ENCODE peak calls at places on chromosomes 4 and X, in six cellular contexts. Z is ascending aorta; I is effector memory CD4-positive, alpha-beta T cell; U is cardiac muscle cell; Y is tibial nerve; E is heart right ventricle. O is an unnamed sample. For H3K4me1, the result is how much of the 10 kb centered on the place peaks cover.

GRCh38 chr4:155822572-155822971 is 43.5 kb downstream of the ASIC5 start:
- DNase-seq in Z (no peak), I (no peak), U (no peak), Y (no peak), E (no peak), O (no peak)

GRCh38 chrX:9501362-9501761 is 36.5 kb downstream of the TBL1X start:
- DNase-seq in Z (peak), I (no peak), U (no peak), Y (no peak), E (no peak), O (no peak)

GRCh38 chr4:81180916-81181315 is 34.1 kb downstream of the PRKG2 start:
- DNase-seq in Z (no peak), I (no peak), U (peak), Y (no peak), E (no peak), O (no peak)

GRCh38 chr4:129526812-129527211 is 430.9 kb downstream of the C4orf33 start:
- DNase-seq in Z (no peak), I (no peak), U (peak), Y (no peak), E (no peak), O (no peak)

GRCh38 chr4:125849869-125850268 is 535.1 kb downstream of the FAT4 start:
- DNase-seq in Z (no peak), I (no peak), U (peak), Y (no peak), E (no peak), O (peak)

GRCh38 chrX:2243913-2244460 is 256.8 kb downstream of the DHRSX start:
- DNase-seq in Z (no peak), I (no peak), U (no peak), Y (no peak), E (no peak), O (no peak)

GRCh38 chrX:115694028-115694427 is 133.1 kb downstream of the PLS3 start:
- DNase-seq in Z (no peak), I (no peak), U (no peak), Y (no peak), E (no peak), O (no peak)

GRCh38 chrX:11367609-11368430 is 74.6 kb downstream of the AMELX start:
- DNase-seq in Z (no peak), I (no peak), U (peak), Y (no peak), E (no peak), O (no peak)

GRCh38 chr4:125736057-125736456 is 421.3 kb downstream of the FAT4 start:
- DNase-seq in Z (no peak), I (no peak), U (peak), Y (no peak), E (no peak), O (no peak)

GRCh38 chr4:53591372-53591892 is at the start of gene LNX1:
- DNase-seq in Z (no peak), I (no peak), U (no peak), Y (no peak), E (no peak), O (no peak)

GRCh38 chrX:103565752-103566151 is 19.6 kb upstream of the TCEAL4 start:
- DNase-seq in Z (no peak), I (no peak), U (peak), Y (no peak), E (no peak), O (no peak)

GRCh38 chr4:168643083-168643795 is 146.4 kb downstream of the PALLD start:
- DNase-seq in Z (no peak), I (no peak), U (peak), Y (no peak), E (no peak), O (no peak)

GRCh38 chr4:180380733-180381132 is 1862.5 kb upstream of the TENM3 start:
- DNase-seq in Z (no peak), I (no peak), U (no peak), Y (no peak), E (no peak), O (no peak)

GRCh38 chrX:113384628-113385027 is 544.0 kb upstream of the AMOT start:
- DNase-seq in Z (peak), I (no peak), U (peak), Y (peak), E (peak), O (peak)

GRCh38 chrX:13374364-13374763 is 54.5 kb upstream of the ATXN3L start:
- DNase-seq in Z (no peak), I (no peak), U (no peak), Y (no peak), E (no peak), O (no peak)

GRCh38 chr4:90621080-90621479 is 493.9 kb downstream of the CCSER1 start:
- DNase-seq in Z (no peak), I (no peak), U (no peak), Y (no peak), E (no peak), O (no peak)

GRCh38 chr4:3765271-3766206 is 646 bp upstream of the ADRA2C start:
- DNase-seq in Z (peak), I (no peak), U (peak), Y (no peak), E (peak), O (no peak)
- H3K4me1 ChIP-seq in Z (under half), I (under half), U (under half), Y (under half), E (under half), O (under half)

GRCh38 chr4:17169699-17170098 is 271.3 kb upstream of the LDB2 start:
- DNase-seq in Z (no peak), I (no peak), U (no peak), Y (no peak), E (no peak), O (no peak)
- H3K4me1 ChIP-seq in Z (under half), I (under half), U (under half), Y (under half), E (under half), O (under half)

GRCh38 chr4:2937146-2937857 is 25.9 kb downstream of the NOP14 start:
- DNase-seq in Z (peak), I (no peak), U (no peak), Y (no peak), E (no peak), O (no peak)

GRCh38 chr4:2934077-2934812 is 29.0 kb downstream of the NOP14 start:
- DNase-seq in Z (peak), I (peak), U (peak), Y (peak), E (peak), O (no peak)

GRCh38 chr4:2936773-2937145 is 26.4 kb downstream of the NOP14 start:
- DNase-seq in Z (peak), I (peak), U (peak), Y (no peak), E (no peak), O (no peak)

GRCh38 chr4:2934813-2935761 is 28.1 kb downstream of the NOP14 start:
- DNase-seq in Z (peak), I (peak), U (peak), Y (peak), E (peak), O (peak)

GRCh38 chr4:2935762-2936743 is 27.2 kb downstream of the NOP14 start:
- DNase-seq in Z (peak), I (peak), U (peak), Y (no peak), E (no peak), O (no peak)
- H3K4me1 ChIP-seq in Z (under half), I (half or more), U (under half), Y (under half), E (half or more), O (under half)

DNA sequence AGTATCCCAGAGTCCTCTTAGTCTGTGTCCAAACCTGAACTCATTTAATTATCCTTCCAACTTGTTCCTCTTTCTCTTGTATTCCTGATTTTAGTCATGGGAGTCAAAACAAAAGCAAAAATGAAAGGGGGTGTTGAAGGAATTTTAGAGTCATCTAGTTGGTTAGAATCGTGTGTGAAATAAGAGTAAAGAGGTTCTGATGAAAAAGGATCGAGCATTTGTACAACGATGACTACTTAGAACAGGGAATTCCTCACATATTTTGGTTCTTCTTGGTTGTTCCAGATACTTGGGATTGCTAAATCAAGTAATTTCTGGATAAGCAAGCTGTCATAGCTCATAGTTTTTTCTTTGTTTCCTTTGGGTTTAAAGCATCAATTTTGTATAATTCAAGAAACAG is 194.4 kb downstream of the BCOR start:
- DNase-seq in Z (no peak), I (no peak), U (peak), Y (no peak), E (no peak), O (peak)
- H3K4me1 ChIP-seq in Z (under half), I (under half), U (under half), Y (under half), E (under half), O (half or more)

DNA sequence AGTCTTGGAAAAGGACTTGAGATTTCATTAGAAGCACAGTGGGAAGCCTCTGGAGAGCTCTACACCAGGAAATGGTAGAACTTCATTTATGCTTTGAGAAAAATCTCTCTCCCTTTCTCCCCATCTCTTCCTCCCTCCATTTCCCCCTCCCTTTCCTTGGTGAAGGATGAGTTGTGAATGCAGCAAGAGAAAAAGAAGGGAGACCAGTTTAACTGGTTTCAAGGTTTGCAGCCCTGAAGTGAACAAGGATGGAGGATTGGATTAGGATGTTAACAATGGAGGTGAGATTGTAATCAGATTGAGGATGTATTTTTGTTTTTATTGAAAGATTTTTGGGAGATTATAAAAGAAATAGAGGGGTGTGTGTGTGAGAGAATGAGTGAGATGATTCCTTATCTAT is 99.5 kb downstream of the ANK2 start:
- DNase-seq in Z (no peak), I (no peak), U (no peak), Y (no peak), E (no peak), O (no peak)
- H3K4me1 ChIP-seq in Z (under half), I (under half), U (under half), Y (under half), E (under half), O (under half)

GRCh38 chr4:7129871-7130609 is 62.2 kb upstream of the GRPEL1 start:
- DNase-seq in Z (no peak), I (no peak), U (no peak), Y (no peak), E (no peak), O (no peak)

GRCh38 chr4:7132249-7132648 is 60.1 kb upstream of the SORCS2 start:
- DNase-seq in Z (no peak), I (no peak), U (no peak), Y (no peak), E (no peak), O (no peak)

GRCh38 chr4:7132730-7133582 is 59.4 kb upstream of the SORCS2 start:
- DNase-seq in Z (no peak), I (no peak), U (peak), Y (no peak), E (no peak), O (no peak)

GRCh38 chr4:7130610-7131211 is 61.6 kb upstream of the SORCS2 start:
- DNase-seq in Z (no peak), I (no peak), U (no peak), Y (no peak), E (no peak), O (no peak)

GRCh38 chr4:7131498-7132031 is 60.8 kb upstream of the SORCS2 start:
- DNase-seq in Z (no peak), I (no peak), U (no peak), Y (no peak), E (no peak), O (no peak)
- H3K4me1 ChIP-seq in Z (under half), I (under half), U (under half), Y (under half), E (under half), O (under half)

GRCh38 chr4:173332963-173333657 is 1.0 kb downstream of the HMGB2 start:
- DNase-seq in Z (no peak), I (peak), U (peak), Y (no peak), E (no peak), O (peak)

GRCh38 chr4:173332021-173332487 is 2.1 kb downstream of the HMGB2 start:
- DNase-seq in Z (no peak), I (no peak), U (peak), Y (no peak), E (no peak), O (no peak)

GRCh38 chr4:173334891-173335754 is 965 bp upstream of the HMGB2 start:
- DNase-seq in Z (peak), I (peak), U (peak), Y (no peak), E (peak), O (peak)

GRCh38 chr4:173334085-173334890 is at the start of gene HMGB2:
- DNase-seq in Z (peak), I (peak), U (peak), Y (peak), E (peak), O (peak)

DNA sequence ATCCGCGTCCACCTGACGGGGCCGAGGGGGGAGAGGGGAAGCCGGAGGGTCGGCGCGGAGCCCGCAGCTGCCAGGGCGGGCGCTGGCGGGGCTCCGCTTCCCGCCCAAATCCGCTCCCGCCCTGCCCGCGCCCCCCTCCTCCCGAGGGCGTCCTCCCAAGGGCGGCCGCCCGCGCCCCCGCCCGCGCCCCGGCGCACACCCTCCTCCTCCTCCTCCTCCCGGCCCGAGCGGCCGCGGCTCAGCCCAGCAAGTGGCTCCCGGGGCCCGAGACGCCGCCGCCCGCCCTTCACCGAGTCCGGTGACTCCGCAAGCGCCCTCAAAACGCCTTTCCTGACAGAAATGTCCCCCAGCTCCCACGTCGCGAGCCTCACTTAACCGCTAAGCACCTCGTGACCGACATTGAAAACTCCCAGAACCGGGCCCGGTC is 487 bp downstream of the HMGB2 start:
- DNase-seq in Z (peak), I (peak), U (peak), Y (peak), E (peak), O (no peak)
- H3K4me1 ChIP-seq in Z (under half), I (under half), U (under half), Y (under half), E (under half), O (under half)

GRCh38 chrX:27917713-27918500 is 63.3 kb downstream of the DCAF8L1 start:
- DNase-seq in Z (no peak), I (no peak), U (no peak), Y (no peak), E (no peak), O (no peak)
- H3K4me1 ChIP-seq in Z (under half), I (under half), U (under half), Y (under half), E (under half), O (under half)

DNA sequence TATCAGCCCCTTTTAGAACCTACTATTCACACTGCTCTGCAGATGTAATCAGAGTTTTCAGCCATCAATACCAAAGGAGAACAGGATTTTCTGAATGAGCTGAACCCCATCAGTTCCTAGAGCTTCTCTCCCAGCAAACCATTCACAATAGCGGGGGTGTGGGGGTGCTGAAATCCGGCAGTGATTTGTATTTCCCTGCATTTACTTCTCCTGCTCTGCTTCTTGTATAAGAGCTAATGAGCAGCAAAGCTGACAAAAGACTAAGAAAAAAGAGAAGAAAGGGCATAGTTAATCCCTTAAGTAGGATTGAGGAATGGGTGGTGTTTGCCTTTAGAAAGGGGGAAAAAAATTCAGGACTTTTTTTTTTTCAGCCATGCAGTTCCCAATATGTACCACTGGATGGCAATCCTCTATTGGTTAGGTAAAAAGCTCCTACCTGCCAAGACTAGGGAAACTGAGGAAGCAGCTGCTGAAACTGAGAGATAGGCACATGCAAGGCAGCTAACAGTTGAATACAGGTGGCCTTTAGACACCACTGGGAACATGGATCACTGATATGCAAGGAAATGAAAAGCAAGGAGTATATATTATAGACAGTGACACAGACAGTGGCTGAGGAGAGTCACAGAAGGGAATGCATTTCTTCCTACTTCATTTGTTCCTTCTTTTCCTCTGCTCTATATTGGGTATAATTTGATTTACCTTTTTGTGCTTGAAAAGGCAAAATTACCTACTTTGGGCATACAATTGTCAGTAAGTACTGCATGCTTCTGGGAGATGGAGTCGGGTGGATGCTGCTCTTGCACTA is 217.9 kb downstream of the HS6ST2 start:
- DNase-seq in Z (no peak), I (no peak), U (peak), Y (no peak), E (no peak), O (no peak)
- H3K4me1 ChIP-seq in Z (under half), I (under half), U (under half), Y (under half), E (under half), O (under half)

O was measured in SJSA1.